ENCODE peak calls at places on chromosomes 5 and 9, in seven cellular contexts. One of them, this sample, is unnamed.

GRCh38 chr5:33794550-33795300 is 97.1 kb downstream of the ADAMTS12 start:
- DNase-seq in tibial artery: no peak
- DNase-seq in heart right ventricle: no peak
- DNase-seq in fibroblast of mammary gland: peak
- DNase-seq in spleen: no peak
- DNase-seq in GM06990: no peak
- DNase-seq in MCF 10A: no peak
- DNase-seq in this sample: no peak

GRCh38 chr9:77449177-77450092 is 198.7 kb downstream of the GNA14 start:
- DNase-seq in MCF 10A: peak
- DNase-seq in fibroblast of mammary gland: peak
- DNase-seq in spleen: no peak
- DNase-seq in tibial artery: no peak
- DNase-seq in GM06990: no peak
- DNase-seq in heart right ventricle: no peak
- DNase-seq in this sample: no peak

GRCh38 chr9:76194896-76195295 is 199.3 kb downstream of the RFK start:
- DNase-seq in GM06990: no peak
- DNase-seq in heart right ventricle: no peak
- DNase-seq in spleen: no peak
- DNase-seq in MCF 10A: no peak
- DNase-seq in tibial artery: no peak
- DNase-seq in fibroblast of mammary gland: peak
- DNase-seq in this sample: no peak

GRCh38 chr5:140051950-140052349 is 8.9 kb upstream of the NRG2 start:
- DNase-seq in GM06990: no peak
- DNase-seq in tibial artery: no peak
- DNase-seq in MCF 10A: no peak
- DNase-seq in fibroblast of mammary gland: no peak
- DNase-seq in heart right ventricle: no peak
- DNase-seq in spleen: no peak
- DNase-seq in this sample: no peak

GRCh38 chr5:12330993-12331588 is 426.8 kb upstream of the CTNND2 start:
- DNase-seq in GM06990: no peak
- DNase-seq in fibroblast of mammary gland: no peak
- DNase-seq in heart right ventricle: no peak
- DNase-seq in spleen: no peak
- DNase-seq in tibial artery: no peak
- DNase-seq in MCF 10A: no peak
- DNase-seq in this sample: no peak

GRCh38 chr5:97078958-97079357 is 63.5 kb downstream of the LIX1 start:
- DNase-seq in MCF 10A: peak
- DNase-seq in GM06990: no peak
- DNase-seq in fibroblast of mammary gland: peak
- DNase-seq in heart right ventricle: no peak
- DNase-seq in spleen: no peak
- DNase-seq in tibial artery: no peak
- DNase-seq in this sample: no peak

GRCh38 chr5:133754575-133755169 is 142.3 kb upstream of the FSTL4 start:
- DNase-seq in fibroblast of mammary gland: peak
- DNase-seq in heart right ventricle: no peak
- DNase-seq in spleen: no peak
- DNase-seq in tibial artery: no peak
- DNase-seq in GM06990: no peak
- DNase-seq in MCF 10A: peak
- DNase-seq in this sample: no peak

GRCh38 chr5:148984333-148984732 is 78.5 kb downstream of the SH3TC2 start:
- DNase-seq in GM06990: no peak
- DNase-seq in spleen: no peak
- DNase-seq in fibroblast of mammary gland: peak
- DNase-seq in MCF 10A: peak
- DNase-seq in tibial artery: no peak
- DNase-seq in heart right ventricle: no peak
- DNase-seq in this sample: no peak

GRCh38 chr5:112210430-112211005 is 208.6 kb downstream of the EPB41L4A start:
- DNase-seq in GM06990: no peak
- DNase-seq in tibial artery: no peak
- DNase-seq in heart right ventricle: peak
- DNase-seq in MCF 10A: peak
- DNase-seq in fibroblast of mammary gland: peak
- DNase-seq in spleen: no peak
- DNase-seq in this sample: no peak

DNA sequence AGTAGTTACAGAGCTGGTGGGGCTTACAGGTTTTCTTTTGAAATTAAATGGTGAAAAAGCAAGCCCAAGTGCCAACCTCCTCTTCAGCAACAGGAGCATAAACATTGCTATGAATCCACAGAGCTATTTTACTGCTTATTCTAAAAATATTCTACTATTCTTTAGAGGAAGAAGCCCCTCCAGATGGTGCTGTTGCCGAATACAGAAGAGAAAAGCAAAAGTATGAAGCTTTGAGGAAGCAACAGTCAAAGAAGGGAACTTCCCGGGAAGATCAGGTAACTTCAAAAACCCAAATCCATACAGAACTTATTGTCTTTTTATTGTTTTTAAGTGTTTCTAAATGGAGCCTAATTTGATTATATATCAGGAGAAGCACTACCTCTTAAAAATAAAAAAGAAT is 202.8 kb downstream of the CWC27 start:
- DNase-seq in tibial artery: no peak
- DNase-seq in spleen: no peak
- DNase-seq in MCF 10A: no peak
- DNase-seq in fibroblast of mammary gland: peak
- DNase-seq in GM06990: no peak
- DNase-seq in heart right ventricle: no peak
- DNase-seq in this sample: no peak
- TF ChIP-seq CTCF in tibial artery: no peak
- TF ChIP-seq CTCF in spleen: no peak
- TF ChIP-seq CTCF in MCF 10A: no peak
- TF ChIP-seq CTCF in fibroblast of mammary gland: peak
- TF ChIP-seq CTCF in GM06990: no peak
- TF ChIP-seq CTCF in heart right ventricle: peak
- TF ChIP-seq CTCF in this sample: no peak

GRCh38 chr5:39062104-39062503 is 12.1 kb downstream of the RICTOR start:
- DNase-seq in tibial artery: no peak
- DNase-seq in spleen: no peak
- DNase-seq in fibroblast of mammary gland: no peak
- DNase-seq in GM06990: no peak
- DNase-seq in heart right ventricle: no peak
- DNase-seq in MCF 10A: no peak
- DNase-seq in this sample: no peak

GRCh38 chr5:39058984-39059565 is 15.1 kb downstream of the RICTOR start:
- DNase-seq in tibial artery: no peak
- DNase-seq in MCF 10A: no peak
- DNase-seq in GM06990: no peak
- DNase-seq in spleen: no peak
- DNase-seq in heart right ventricle: no peak
- DNase-seq in fibroblast of mammary gland: no peak
- DNase-seq in this sample: no peak

GRCh38 chr5:39064450-39064849 is 9.7 kb downstream of the RICTOR start:
- DNase-seq in GM06990: no peak
- DNase-seq in spleen: no peak
- DNase-seq in fibroblast of mammary gland: no peak
- DNase-seq in MCF 10A: no peak
- DNase-seq in tibial artery: no peak
- DNase-seq in heart right ventricle: no peak
- DNase-seq in this sample: no peak

GRCh38 chr5:39062530-39062929 is 11.7 kb downstream of the RICTOR start:
- DNase-seq in fibroblast of mammary gland: no peak
- DNase-seq in tibial artery: no peak
- DNase-seq in heart right ventricle: no peak
- DNase-seq in spleen: no peak
- DNase-seq in MCF 10A: no peak
- DNase-seq in GM06990: no peak
- DNase-seq in this sample: no peak

DNA sequence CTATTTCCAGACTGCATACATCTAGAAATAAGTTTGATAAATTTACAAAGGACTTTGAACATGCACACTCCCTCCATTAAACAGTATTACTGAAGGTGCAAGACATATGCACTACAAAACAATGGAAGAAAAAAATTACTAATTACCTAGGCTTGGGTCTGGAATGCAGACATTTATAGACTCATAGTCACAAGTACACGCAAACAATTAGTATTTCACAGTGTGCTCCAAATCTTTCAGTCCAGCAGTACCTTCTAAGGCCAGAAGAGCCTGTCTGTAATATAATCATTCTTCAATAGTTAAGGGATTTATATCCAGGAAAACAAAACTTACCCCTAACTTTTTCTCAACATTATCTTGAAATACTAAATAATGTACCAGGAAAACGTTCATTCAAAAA is 11.2 kb downstream of the RICTOR start:
- DNase-seq in spleen: no peak
- DNase-seq in tibial artery: no peak
- DNase-seq in fibroblast of mammary gland: no peak
- DNase-seq in GM06990: no peak
- DNase-seq in MCF 10A: no peak
- DNase-seq in heart right ventricle: no peak
- DNase-seq in this sample: no peak
- TF ChIP-seq CTCF in spleen: no peak
- TF ChIP-seq CTCF in tibial artery: no peak
- TF ChIP-seq CTCF in fibroblast of mammary gland: no peak
- TF ChIP-seq CTCF in GM06990: no peak
- TF ChIP-seq CTCF in MCF 10A: no peak
- TF ChIP-seq CTCF in heart right ventricle: no peak
- TF ChIP-seq CTCF in this sample: no peak

GRCh38 chr9:99515087-99515486 is 293.0 kb downstream of the SEC61B start:
- DNase-seq in MCF 10A: no peak
- DNase-seq in fibroblast of mammary gland: no peak
- DNase-seq in spleen: no peak
- DNase-seq in heart right ventricle: no peak
- DNase-seq in tibial artery: no peak
- DNase-seq in GM06990: peak
- DNase-seq in this sample: no peak

GRCh38 chr9:99509900-99510299 is 287.8 kb downstream of the SEC61B start:
- DNase-seq in tibial artery: no peak
- DNase-seq in MCF 10A: no peak
- DNase-seq in spleen: no peak
- DNase-seq in fibroblast of mammary gland: no peak
- DNase-seq in heart right ventricle: no peak
- DNase-seq in GM06990: no peak
- DNase-seq in this sample: no peak

GRCh38 chr9:99509291-99509826 is 287.3 kb downstream of the SEC61B start:
- DNase-seq in spleen: no peak
- DNase-seq in GM06990: no peak
- DNase-seq in fibroblast of mammary gland: no peak
- DNase-seq in heart right ventricle: no peak
- DNase-seq in tibial artery: no peak
- DNase-seq in MCF 10A: no peak
- DNase-seq in this sample: no peak

GRCh38 chr9:99513441-99514112 is 291.5 kb downstream of the SEC61B start:
- DNase-seq in heart right ventricle: no peak
- DNase-seq in fibroblast of mammary gland: no peak
- DNase-seq in GM06990: peak
- DNase-seq in tibial artery: no peak
- DNase-seq in spleen: no peak
- DNase-seq in MCF 10A: no peak
- DNase-seq in this sample: no peak

GRCh38 chr9:99511723-99512122 is 289.6 kb downstream of the SEC61B start:
- DNase-seq in fibroblast of mammary gland: no peak
- DNase-seq in heart right ventricle: no peak
- DNase-seq in spleen: no peak
- DNase-seq in tibial artery: no peak
- DNase-seq in GM06990: no peak
- DNase-seq in MCF 10A: no peak
- DNase-seq in this sample: no peak
- TF ChIP-seq CTCF in fibroblast of mammary gland: peak
- TF ChIP-seq CTCF in heart right ventricle: no peak
- TF ChIP-seq CTCF in spleen: no peak
- TF ChIP-seq CTCF in tibial artery: no peak
- TF ChIP-seq CTCF in GM06990: peak
- TF ChIP-seq CTCF in MCF 10A: no peak
- TF ChIP-seq CTCF in this sample: no peak

GRCh38 chr9:133149130-133150015 is 14.3 kb downstream of the GBGT1 start:
- DNase-seq in GM06990: peak
- DNase-seq in spleen: peak
- DNase-seq in tibial artery: peak
- DNase-seq in heart right ventricle: peak
- DNase-seq in fibroblast of mammary gland: peak
- DNase-seq in MCF 10A: peak
- DNase-seq in this sample: peak
- TF ChIP-seq CTCF in GM06990: peak
- TF ChIP-seq CTCF in spleen: peak
- TF ChIP-seq CTCF in tibial artery: peak
- TF ChIP-seq CTCF in heart right ventricle: peak
- TF ChIP-seq CTCF in fibroblast of mammary gland: no peak
- TF ChIP-seq CTCF in MCF 10A: peak
- TF ChIP-seq CTCF in this sample: peak

DNA sequence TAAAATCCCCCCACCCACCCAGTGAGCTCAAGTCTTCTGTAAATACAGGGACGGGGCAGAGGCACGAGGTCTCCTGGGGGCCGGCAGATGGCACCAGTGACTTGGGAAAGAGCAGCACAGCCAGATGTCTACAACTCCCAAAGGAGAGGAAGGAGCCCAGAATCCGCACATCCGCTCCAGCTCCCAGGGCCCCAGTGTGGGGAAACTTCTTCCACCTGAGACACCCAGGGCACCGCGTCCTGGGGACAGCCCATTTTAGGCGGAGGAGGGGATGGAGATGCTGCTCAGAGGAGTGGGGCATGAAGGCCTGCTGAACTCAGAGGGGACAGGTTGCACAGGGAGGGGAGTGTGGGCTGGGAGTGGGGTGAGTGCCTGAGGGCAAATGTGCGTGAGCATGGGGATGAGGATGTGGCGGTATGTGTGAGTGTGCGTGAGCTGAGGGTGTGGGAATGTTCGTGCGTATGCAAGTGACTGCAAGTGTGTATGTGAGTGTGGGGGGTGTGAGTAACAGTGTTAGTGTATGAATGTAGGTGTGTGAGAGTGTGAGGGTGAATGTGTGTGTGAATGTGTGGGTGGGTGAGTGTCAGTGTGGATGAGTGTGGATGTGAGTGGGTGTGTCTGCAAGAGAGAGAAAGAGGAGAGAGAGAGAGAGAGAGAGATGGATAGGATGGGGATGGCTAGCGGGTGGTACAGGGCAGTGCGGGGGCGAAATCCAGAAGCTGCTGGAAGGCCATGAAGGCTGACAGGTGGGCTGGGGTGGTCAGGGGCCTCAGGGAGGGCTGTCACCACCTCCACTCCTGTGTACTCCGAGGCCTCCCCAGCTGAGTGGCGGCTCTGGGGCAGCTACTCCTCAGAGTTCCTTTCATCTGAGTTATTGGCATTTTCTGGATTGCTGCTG is 63.5 kb downstream of the DUSP1 start:
- DNase-seq in GM06990: no peak
- DNase-seq in spleen: peak
- DNase-seq in heart right ventricle: no peak
- DNase-seq in tibial artery: no peak
- DNase-seq in MCF 10A: peak
- DNase-seq in fibroblast of mammary gland: peak
- DNase-seq in this sample: no peak
- TF ChIP-seq CTCF in GM06990: peak
- TF ChIP-seq CTCF in spleen: peak
- TF ChIP-seq CTCF in heart right ventricle: peak
- TF ChIP-seq CTCF in tibial artery: peak
- TF ChIP-seq CTCF in MCF 10A: peak
- TF ChIP-seq CTCF in fibroblast of mammary gland: peak
- TF ChIP-seq CTCF in this sample: no peak

GRCh38 chr5:76855961-76856360 is 6.1 kb downstream of the S100Z start:
- DNase-seq in spleen: no peak
- DNase-seq in fibroblast of mammary gland: no peak
- DNase-seq in GM06990: peak
- DNase-seq in MCF 10A: no peak
- DNase-seq in heart right ventricle: no peak
- DNase-seq in tibial artery: no peak
- DNase-seq in this sample: no peak
- TF ChIP-seq CTCF in spleen: no peak
- TF ChIP-seq CTCF in fibroblast of mammary gland: no peak
- TF ChIP-seq CTCF in GM06990: no peak
- TF ChIP-seq CTCF in MCF 10A: no peak
- TF ChIP-seq CTCF in heart right ventricle: no peak
- TF ChIP-seq CTCF in tibial artery: no peak
- TF ChIP-seq CTCF in this sample: no peak